ENCODE peak calls at places on chromosomes 4 and X, in eight cellular contexts. One of them, this sample, is unnamed. For H3K4me1, the result is how much of the 10 kb centered on the place peaks cover.

GRCh38 chr4:102387552-102388150 is 42.4 kb upstream of the SLC39A8 start:
- DNase-seq in upper lobe of right lung: no peak
- DNase-seq in right lobe of liver: no peak
- DNase-seq in CD8-positive, alpha-beta T cell: no peak
- DNase-seq in heart left ventricle: no peak
- DNase-seq in breast epithelium: no peak
- DNase-seq in psoas muscle: no peak
- DNase-seq in neuronal stem cell: no peak
- DNase-seq in this sample: no peak

GRCh38 chr4:57064120-57064519 is 46.1 kb downstream of the IGFBP7 start:
- DNase-seq in breast epithelium: no peak
- DNase-seq in CD8-positive, alpha-beta T cell: no peak
- DNase-seq in right lobe of liver: no peak
- DNase-seq in neuronal stem cell: no peak
- DNase-seq in psoas muscle: no peak
- DNase-seq in upper lobe of right lung: no peak
- DNase-seq in heart left ventricle: no peak
- DNase-seq in this sample: no peak

GRCh38 chr4:156686120-156686519 is 285.5 kb downstream of the PDGFC start:
- DNase-seq in heart left ventricle: no peak
- DNase-seq in breast epithelium: no peak
- DNase-seq in upper lobe of right lung: no peak
- DNase-seq in CD8-positive, alpha-beta T cell: no peak
- DNase-seq in neuronal stem cell: no peak
- DNase-seq in psoas muscle: no peak
- DNase-seq in right lobe of liver: no peak
- DNase-seq in this sample: no peak

GRCh38 chr4:15754323-15754722 is 23.8 kb upstream of the CD38 start:
- DNase-seq in CD8-positive, alpha-beta T cell: peak
- DNase-seq in breast epithelium: no peak
- DNase-seq in right lobe of liver: no peak
- DNase-seq in heart left ventricle: no peak
- DNase-seq in neuronal stem cell: no peak
- DNase-seq in upper lobe of right lung: no peak
- DNase-seq in psoas muscle: no peak
- DNase-seq in this sample: no peak

GRCh38 chr4:139913398-139913990 is 240.5 kb downstream of the MAML3 start:
- DNase-seq in right lobe of liver: no peak
- DNase-seq in psoas muscle: no peak
- DNase-seq in neuronal stem cell: no peak
- DNase-seq in CD8-positive, alpha-beta T cell: no peak
- DNase-seq in breast epithelium: no peak
- DNase-seq in upper lobe of right lung: no peak
- DNase-seq in heart left ventricle: no peak
- DNase-seq in this sample: no peak

GRCh38 chr4:152430507-152430906 is 105.4 kb downstream of the FBXW7 start:
- DNase-seq in breast epithelium: no peak
- DNase-seq in upper lobe of right lung: no peak
- DNase-seq in right lobe of liver: no peak
- DNase-seq in heart left ventricle: no peak
- DNase-seq in neuronal stem cell: no peak
- DNase-seq in psoas muscle: no peak
- DNase-seq in CD8-positive, alpha-beta T cell: no peak
- DNase-seq in this sample: no peak

GRCh38 chrX:53073115-53073581 is 9.0 kb upstream of the TSPYL2 start:
- DNase-seq in CD8-positive, alpha-beta T cell: no peak
- DNase-seq in right lobe of liver: no peak
- DNase-seq in psoas muscle: no peak
- DNase-seq in heart left ventricle: no peak
- DNase-seq in breast epithelium: no peak
- DNase-seq in upper lobe of right lung: no peak
- DNase-seq in neuronal stem cell: no peak
- DNase-seq in this sample: no peak

GRCh38 chr4:130099159-130099558 is 1003.2 kb downstream of the C4orf33 start:
- DNase-seq in right lobe of liver: no peak
- DNase-seq in CD8-positive, alpha-beta T cell: no peak
- DNase-seq in neuronal stem cell: no peak
- DNase-seq in psoas muscle: no peak
- DNase-seq in breast epithelium: no peak
- DNase-seq in heart left ventricle: no peak
- DNase-seq in upper lobe of right lung: no peak
- DNase-seq in this sample: no peak

GRCh38 chr4:174578366-174578765 is 56.1 kb upstream of the HPGD start:
- DNase-seq in upper lobe of right lung: no peak
- DNase-seq in psoas muscle: no peak
- DNase-seq in neuronal stem cell: no peak
- DNase-seq in breast epithelium: no peak
- DNase-seq in CD8-positive, alpha-beta T cell: no peak
- DNase-seq in heart left ventricle: no peak
- DNase-seq in right lobe of liver: no peak
- DNase-seq in this sample: no peak

GRCh38 chr4:157303471-157303960 is 83.0 kb downstream of the GRIA2 start:
- DNase-seq in neuronal stem cell: no peak
- DNase-seq in upper lobe of right lung: no peak
- DNase-seq in heart left ventricle: no peak
- DNase-seq in psoas muscle: no peak
- DNase-seq in right lobe of liver: no peak
- DNase-seq in breast epithelium: no peak
- DNase-seq in CD8-positive, alpha-beta T cell: no peak
- DNase-seq in this sample: no peak

GRCh38 chr4:162661913-162662312 is 498.1 kb upstream of the FSTL5 start:
- DNase-seq in neuronal stem cell: no peak
- DNase-seq in CD8-positive, alpha-beta T cell: no peak
- DNase-seq in psoas muscle: no peak
- DNase-seq in heart left ventricle: no peak
- DNase-seq in upper lobe of right lung: no peak
- DNase-seq in breast epithelium: no peak
- DNase-seq in right lobe of liver: no peak
- DNase-seq in this sample: no peak

GRCh38 chr4:153546273-153546672 is 80.1 kb downstream of the TMEM131L start:
- DNase-seq in neuronal stem cell: no peak
- DNase-seq in right lobe of liver: no peak
- DNase-seq in psoas muscle: no peak
- DNase-seq in CD8-positive, alpha-beta T cell: no peak
- DNase-seq in upper lobe of right lung: no peak
- DNase-seq in heart left ventricle: no peak
- DNase-seq in breast epithelium: no peak
- DNase-seq in this sample: no peak

GRCh38 chr4:176286728-176287127 is 17.7 kb upstream of the ASB5 start:
- DNase-seq in heart left ventricle: no peak
- DNase-seq in psoas muscle: no peak
- DNase-seq in right lobe of liver: no peak
- DNase-seq in neuronal stem cell: no peak
- DNase-seq in breast epithelium: no peak
- DNase-seq in CD8-positive, alpha-beta T cell: no peak
- DNase-seq in upper lobe of right lung: no peak
- DNase-seq in this sample: no peak

DNA sequence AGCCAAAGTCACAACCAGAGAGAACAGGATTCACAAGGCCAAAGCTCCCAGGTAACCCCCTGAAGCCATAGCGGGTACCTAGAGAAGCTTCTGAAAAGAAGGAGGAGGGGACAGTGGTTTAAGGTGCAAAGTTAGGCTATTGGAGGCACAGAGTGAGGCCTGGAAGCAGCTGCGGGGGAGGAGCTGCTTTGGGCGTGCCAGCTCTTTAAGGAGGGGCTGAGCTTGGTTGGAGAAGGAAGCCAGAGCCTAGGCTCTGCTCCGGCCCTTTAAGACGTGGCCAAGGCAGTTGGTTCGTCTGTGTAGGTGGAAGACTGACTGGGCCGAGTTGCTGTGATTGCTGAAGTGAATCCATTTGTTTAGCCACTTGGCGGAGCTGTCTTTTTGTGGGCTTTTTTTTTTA is 1.5 kb downstream of the KLF8 start:
- DNase-seq in heart left ventricle: peak
- DNase-seq in upper lobe of right lung: peak
- DNase-seq in psoas muscle: peak
- DNase-seq in right lobe of liver: peak
- DNase-seq in neuronal stem cell: no peak
- DNase-seq in CD8-positive, alpha-beta T cell: no peak
- DNase-seq in breast epithelium: peak
- DNase-seq in this sample: no peak
- H3K4me3 ChIP-seq in heart left ventricle: peak
- H3K4me3 ChIP-seq in upper lobe of right lung: peak
- H3K4me3 ChIP-seq in psoas muscle: peak
- H3K4me3 ChIP-seq in right lobe of liver: peak
- H3K4me3 ChIP-seq in neuronal stem cell: no peak
- H3K4me3 ChIP-seq in CD8-positive, alpha-beta T cell: no peak
- H3K4me3 ChIP-seq in breast epithelium: peak
- H3K4me3 ChIP-seq in this sample: no peak

GRCh38 chr4:83691998-83692397 is 156.1 kb downstream of the GPAT3 start:
- DNase-seq in CD8-positive, alpha-beta T cell: no peak
- DNase-seq in upper lobe of right lung: no peak
- DNase-seq in breast epithelium: no peak
- DNase-seq in neuronal stem cell: no peak
- DNase-seq in right lobe of liver: no peak
- DNase-seq in psoas muscle: no peak
- DNase-seq in heart left ventricle: no peak
- DNase-seq in this sample: no peak
- H3K27ac ChIP-seq in CD8-positive, alpha-beta T cell: no peak
- H3K27ac ChIP-seq in upper lobe of right lung: no peak
- H3K27ac ChIP-seq in breast epithelium: no peak
- H3K27ac ChIP-seq in neuronal stem cell: no peak
- H3K27ac ChIP-seq in right lobe of liver: no peak
- H3K27ac ChIP-seq in psoas muscle: no peak
- H3K27ac ChIP-seq in heart left ventricle: no peak
- H3K27ac ChIP-seq in this sample: no peak

GRCh38 chr4:118969359-118969758 is 80.7 kb downstream of the SYNPO2 start:
- DNase-seq in psoas muscle: peak
- DNase-seq in CD8-positive, alpha-beta T cell: no peak
- DNase-seq in upper lobe of right lung: no peak
- DNase-seq in heart left ventricle: peak
- DNase-seq in breast epithelium: peak
- DNase-seq in right lobe of liver: no peak
- DNase-seq in neuronal stem cell: no peak
- DNase-seq in this sample: no peak

GRCh38 chr4:118968006-118968405 is 79.4 kb downstream of the SYNPO2 start:
- DNase-seq in heart left ventricle: peak
- DNase-seq in neuronal stem cell: no peak
- DNase-seq in upper lobe of right lung: no peak
- DNase-seq in breast epithelium: peak
- DNase-seq in psoas muscle: peak
- DNase-seq in right lobe of liver: no peak
- DNase-seq in CD8-positive, alpha-beta T cell: no peak
- DNase-seq in this sample: no peak

GRCh38 chr4:118967393-118967792 is 78.7 kb downstream of the SYNPO2 start:
- DNase-seq in breast epithelium: peak
- DNase-seq in CD8-positive, alpha-beta T cell: no peak
- DNase-seq in upper lobe of right lung: no peak
- DNase-seq in heart left ventricle: no peak
- DNase-seq in neuronal stem cell: no peak
- DNase-seq in psoas muscle: no peak
- DNase-seq in right lobe of liver: no peak
- DNase-seq in this sample: no peak

GRCh38 chr4:118972167-118972566 is 83.5 kb downstream of the SYNPO2 start:
- DNase-seq in upper lobe of right lung: no peak
- DNase-seq in psoas muscle: no peak
- DNase-seq in heart left ventricle: peak
- DNase-seq in neuronal stem cell: no peak
- DNase-seq in CD8-positive, alpha-beta T cell: no peak
- DNase-seq in right lobe of liver: no peak
- DNase-seq in breast epithelium: no peak
- DNase-seq in this sample: no peak

DNA sequence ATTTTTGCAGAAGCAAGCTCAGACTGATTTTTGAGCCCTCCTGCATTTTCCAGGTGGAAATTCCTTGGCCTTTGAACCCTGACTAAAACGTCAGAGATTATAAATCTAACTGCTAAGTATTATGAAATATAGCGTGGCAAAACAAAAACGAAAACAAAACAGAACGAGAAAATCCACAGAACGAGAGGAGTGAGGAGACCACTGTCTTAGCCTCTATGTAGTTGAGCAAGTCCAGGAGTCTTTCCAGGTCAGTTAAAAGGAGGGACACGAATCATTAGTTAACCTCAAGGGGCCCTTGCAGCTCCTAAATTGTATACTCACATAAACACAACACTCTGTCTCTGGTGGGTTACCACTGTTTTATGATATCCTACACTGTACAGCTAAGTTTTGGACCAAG is 80.2 kb downstream of the SYNPO2 start:
- DNase-seq in right lobe of liver: no peak
- DNase-seq in breast epithelium: no peak
- DNase-seq in upper lobe of right lung: no peak
- DNase-seq in CD8-positive, alpha-beta T cell: no peak
- DNase-seq in neuronal stem cell: no peak
- DNase-seq in psoas muscle: no peak
- DNase-seq in heart left ventricle: no peak
- DNase-seq in this sample: no peak
- H3K4me1 ChIP-seq in right lobe of liver: under half
- H3K4me1 ChIP-seq in breast epithelium: under half
- H3K4me1 ChIP-seq in upper lobe of right lung: under half
- H3K4me1 ChIP-seq in CD8-positive, alpha-beta T cell: under half
- H3K4me1 ChIP-seq in neuronal stem cell: under half
- H3K4me1 ChIP-seq in psoas muscle: under half
- H3K4me1 ChIP-seq in heart left ventricle: under half
- H3K4me1 ChIP-seq in this sample: under half

GRCh38 chr4:82367438-82368097 is 6.2 kb downstream of the HNRNPD start:
- DNase-seq in psoas muscle: no peak
- DNase-seq in right lobe of liver: no peak
- DNase-seq in neuronal stem cell: no peak
- DNase-seq in heart left ventricle: no peak
- DNase-seq in breast epithelium: no peak
- DNase-seq in CD8-positive, alpha-beta T cell: no peak
- DNase-seq in upper lobe of right lung: no peak
- DNase-seq in this sample: no peak
- H3K4me3 ChIP-seq in psoas muscle: no peak
- H3K4me3 ChIP-seq in right lobe of liver: no peak
- H3K4me3 ChIP-seq in neuronal stem cell: no peak
- H3K4me3 ChIP-seq in heart left ventricle: no peak
- H3K4me3 ChIP-seq in breast epithelium: no peak
- H3K4me3 ChIP-seq in CD8-positive, alpha-beta T cell: no peak
- H3K4me3 ChIP-seq in upper lobe of right lung: no peak
- H3K4me3 ChIP-seq in this sample: no peak